ENCODE peak calls at places on chromosomes 6 and 20, in four cellular contexts. H, X, Z and C are unnamed samples. For H3K36me3, the result is how much of the 10 kb centered on the place peaks cover.

GRCh38 chr20:4661191-4661590 is 60.5 kb upstream of the PRND start:
- DNase-seq in X (no peak), Z (no peak), H (no peak), C (no peak)

GRCh38 chr6:130143709-130144108 is 79.0 kb downstream of the SAMD3 start:
- DNase-seq in Z (peak), H (no peak), X (no peak), C (no peak)

GRCh38 chr20:48841861-48842529 is 14.2 kb upstream of the PREX1 start:
- DNase-seq in X (no peak), Z (peak), H (no peak), C (no peak)

GRCh38 chr6:1952726-1953360 is 292.6 kb downstream of the GMDS start:
- DNase-seq in H (no peak), Z (peak), X (peak), C (no peak)

GRCh38 chr6:133743621-133744020 is 145.3 kb upstream of the TCF21 start:
- DNase-seq in X (no peak), H (no peak), Z (no peak), C (no peak)

GRCh38 chr6:70527071-70527737 is 39.5 kb upstream of the SDHAF4 start:
- DNase-seq in H (no peak), Z (peak), X (no peak), C (no peak)

GRCh38 chr20:31731321-31731717 is 7.8 kb upstream of the TPX2 start:
- DNase-seq in H (no peak), X (peak), Z (no peak), C (no peak)

GRCh38 chr6:63565727-63566625 is 6.3 kb upstream of the LOC128125822 start:
- DNase-seq in X (no peak), H (no peak), Z (no peak), C (no peak)

GRCh38 chr6:10202111-10202510 is 212.8 kb downstream of the TFAP2A start:
- DNase-seq in X (no peak), H (no peak), Z (no peak), C (no peak)

GRCh38 chr6:135812085-135812526 is 39.4 kb upstream of the PDE7B start:
- DNase-seq in X (no peak), H (no peak), Z (peak), C (no peak)

GRCh38 chr20:51169813-51170212 is 146.9 kb upstream of the KCNG1 start:
- DNase-seq in Z (peak), X (no peak), H (no peak), C (no peak)

GRCh38 chr20:61577065-61577464 is 325.0 kb downstream of the CDH4 start:
- DNase-seq in H (no peak), Z (no peak), X (no peak), C (no peak)

GRCh38 chr6:151054304-151054703 is 185.5 kb upstream of the AKAP12 start:
- DNase-seq in Z (no peak), X (no peak), H (no peak), C (no peak)

GRCh38 chr6:109187399-109188114 is 92.2 kb downstream of the CEP57L1 start:
- DNase-seq in X (no peak), Z (peak), H (no peak), C (no peak)

GRCh38 chr20:63833776-63834544 is 2.9 kb upstream of the ZBTB46 start:
- DNase-seq in X (peak), H (no peak), Z (no peak), C (no peak)

GRCh38 chr20:50214226-50215024 is 23.8 kb downstream of the CEBPB start:
- DNase-seq in X (no peak), Z (no peak), H (no peak), C (no peak)

GRCh38 chr20:51359401-51359800 is 183.1 kb downstream of the NFATC2 start:
- DNase-seq in Z (no peak), X (no peak), H (no peak), C (no peak)

GRCh38 chr6:104281370-104281769 is 578.3 kb downstream of the HACE1 start:
- DNase-seq in H (no peak), Z (no peak), X (no peak), C (no peak)

GRCh38 chr6:163956571-163957407 is 542.3 kb downstream of the QKI start:
- DNase-seq in H (peak), Z (peak), X (no peak), C (peak)

GRCh38 chr6:156778615-156779205 is 1.5 kb downstream of the ARID1B start:
- DNase-seq in H (no peak), Z (peak), X (no peak), C (no peak)

GRCh38 chr6:49915035-49915434 is 48.7 kb upstream of the CRISP1 start:
- DNase-seq in X (no peak), Z (no peak), H (no peak), C (no peak)

GRCh38 chr20:12627485-12627884 is 381.3 kb upstream of the SPTLC3 start:
- DNase-seq in Z (no peak), X (no peak), H (no peak), C (no peak)

GRCh38 chr6:157075549-157076426 is 247.5 kb downstream of the TMEM242 start:
- DNase-seq in Z (peak), X (no peak), H (no peak), C (no peak)

GRCh38 chr6:153038378-153038777 is 35.9 kb upstream of the MTRF1L start:
- DNase-seq in H (no peak), X (no peak), Z (peak), C (no peak)

GRCh38 chr6:48541669-48542068 is 430.7 kb upstream of the PTCHD4 start:
- DNase-seq in X (no peak), H (no peak), Z (no peak), C (no peak)

GRCh38 chr20:36091561-36092423 is 62.7 kb upstream of the EPB41L1 start:
- DNase-seq in X (no peak), H (no peak), Z (no peak), C (no peak)

GRCh38 chr6:133241088-133241900 is at the start of gene EYA4:
- DNase-seq in Z (peak), H (no peak), X (peak), C (no peak)

GRCh38 chr6:53378208-53378607 is 29.5 kb upstream of the ELOVL5 start:
- DNase-seq in H (no peak), X (no peak), Z (no peak), C (no peak)

GRCh38 chr6:141326426-141326825 is 806.3 kb upstream of the GJE1 start:
- DNase-seq in H (peak), X (peak), Z (peak), C (no peak)

GRCh38 chr6:160141001-160141726 is 19.5 kb downstream of the SLC22A1 start:
- DNase-seq in H (no peak), Z (peak), X (no peak), C (no peak)

GRCh38 chr20:50870572-50871161 is 60.6 kb downstream of the ADNP start:
- DNase-seq in Z (no peak), H (no peak), X (peak), C (no peak)

GRCh38 chr20:48335421-48336090 is 492.2 kb downstream of the PREX1 start:
- DNase-seq in Z (no peak), H (no peak), X (no peak), C (no peak)

GRCh38 chr20:25394276-25394675 is 3.6 kb upstream of the ABHD12 start:
- DNase-seq in X (no peak), H (no peak), Z (no peak), C (no peak)

GRCh38 chr6:109701201-109701600 is 10.1 kb downstream of the FIG4 start:
- DNase-seq in H (no peak), X (no peak), Z (no peak), C (no peak)

GRCh38 chr6:140970485-140970884 is 1162.2 kb upstream of the GJE1 start:
- DNase-seq in X (no peak), Z (peak), H (no peak), C (no peak)

GRCh38 chr6:94769197-94769596 is 808.1 kb upstream of the MANEA start:
- DNase-seq in Z (no peak), X (no peak), H (no peak), C (no peak)

GRCh38 chr6:120620900-120621299 is 713.4 kb downstream of the TBC1D32 start:
- DNase-seq in X (no peak), H (no peak), Z (no peak), C (no peak)

GRCh38 chr6:142926177-142926493 is 18.8 kb downstream of the HIVEP2 start:
- DNase-seq in H (no peak), X (no peak), Z (no peak), C (no peak)
- H3K27ac ChIP-seq in H (peak), X (peak), Z (peak), C (peak)

DNA sequence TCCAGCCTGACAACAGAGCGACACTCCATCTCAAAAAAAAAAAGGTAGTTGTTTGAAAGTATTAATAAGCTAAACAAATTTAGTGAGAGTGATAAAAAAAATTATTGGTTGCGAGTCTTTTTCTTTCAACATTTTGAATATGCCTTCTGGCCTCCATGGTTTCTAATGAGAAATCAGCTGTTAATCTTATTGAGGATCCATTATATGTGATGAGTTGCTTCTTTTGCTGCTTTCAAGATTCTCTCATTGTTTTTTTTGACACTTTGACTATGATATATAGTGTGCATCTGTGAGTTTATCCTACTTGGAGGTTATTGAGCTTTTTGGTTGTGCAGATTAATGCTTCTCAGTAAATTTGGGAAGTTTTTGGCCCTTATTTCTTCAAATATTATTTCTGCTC is 15.6 kb upstream of the CMTR1 start:
- DNase-seq in Z (no peak), H (no peak), X (no peak), C (no peak)
- H3K36me3 ChIP-seq in Z (under half), H (under half), X (under half), C (under half)

GRCh38 chr6:144364727-144365126 is 79.6 kb downstream of the UTRN start:
- DNase-seq in X (no peak), H (no peak), Z (no peak), C (no peak)
- H3K4me3 ChIP-seq in X (no peak), H (peak), Z (no peak), C (no peak)

DNA sequence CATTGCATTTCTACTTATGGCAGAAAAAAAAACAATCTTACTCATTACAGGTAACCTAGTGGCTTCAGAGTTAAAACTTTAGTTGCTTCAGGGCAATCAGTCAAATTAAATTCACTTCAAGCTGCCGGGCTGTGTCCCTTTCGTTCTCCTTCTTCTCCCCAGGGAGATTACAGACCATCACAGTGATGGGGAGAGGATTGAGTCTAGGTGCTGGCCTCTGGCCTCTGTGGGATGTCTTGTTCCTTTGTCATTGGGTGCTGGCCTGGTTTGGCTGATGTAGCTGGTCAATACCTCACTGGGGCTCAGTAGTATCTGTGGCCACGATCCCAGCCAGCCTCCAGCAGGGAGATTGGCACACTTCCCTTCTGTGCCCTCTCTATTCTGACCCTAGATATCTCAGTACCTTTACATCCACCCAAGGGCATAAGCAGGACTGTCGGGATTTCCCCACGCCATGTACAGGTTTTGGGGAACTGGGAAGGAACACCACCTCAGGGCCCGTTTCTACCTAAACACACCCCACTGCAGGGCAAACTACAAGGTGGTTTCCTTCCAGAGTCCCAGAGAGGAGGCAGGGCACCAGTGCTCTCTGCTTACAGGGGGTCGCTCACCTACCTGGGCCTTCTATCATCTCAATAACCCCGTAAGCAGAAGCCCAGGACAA is 15.4 kb downstream of the FYN start:
- DNase-seq in X (no peak), Z (no peak), H (no peak), C (no peak)
- H3K27ac ChIP-seq in X (no peak), Z (no peak), H (no peak), C (peak)

GRCh38 chr6:4377635-4378034 is 242.3 kb upstream of the ECI2 start:
- DNase-seq in X (no peak), Z (no peak), H (no peak), C (no peak)

GRCh38 chr6:4371207-4371921 is 236.0 kb upstream of the ECI2 start:
- DNase-seq in H (peak), X (no peak), Z (peak), C (no peak)

GRCh38 chr6:4370066-4370465 is 234.7 kb upstream of the ECI2 start:
- DNase-seq in X (no peak), Z (peak), H (no peak), C (no peak)

GRCh38 chr6:4372866-4373265 is 237.5 kb upstream of the ECI2 start:
- DNase-seq in Z (no peak), H (no peak), X (no peak), C (no peak)

GRCh38 chr6:4374231-4374630 is 238.9 kb upstream of the ECI2 start:
- DNase-seq in H (no peak), X (no peak), Z (no peak), C (no peak)
- H3K36me3 ChIP-seq in H (under half), X (under half), Z (under half), C (under half)

DNA sequence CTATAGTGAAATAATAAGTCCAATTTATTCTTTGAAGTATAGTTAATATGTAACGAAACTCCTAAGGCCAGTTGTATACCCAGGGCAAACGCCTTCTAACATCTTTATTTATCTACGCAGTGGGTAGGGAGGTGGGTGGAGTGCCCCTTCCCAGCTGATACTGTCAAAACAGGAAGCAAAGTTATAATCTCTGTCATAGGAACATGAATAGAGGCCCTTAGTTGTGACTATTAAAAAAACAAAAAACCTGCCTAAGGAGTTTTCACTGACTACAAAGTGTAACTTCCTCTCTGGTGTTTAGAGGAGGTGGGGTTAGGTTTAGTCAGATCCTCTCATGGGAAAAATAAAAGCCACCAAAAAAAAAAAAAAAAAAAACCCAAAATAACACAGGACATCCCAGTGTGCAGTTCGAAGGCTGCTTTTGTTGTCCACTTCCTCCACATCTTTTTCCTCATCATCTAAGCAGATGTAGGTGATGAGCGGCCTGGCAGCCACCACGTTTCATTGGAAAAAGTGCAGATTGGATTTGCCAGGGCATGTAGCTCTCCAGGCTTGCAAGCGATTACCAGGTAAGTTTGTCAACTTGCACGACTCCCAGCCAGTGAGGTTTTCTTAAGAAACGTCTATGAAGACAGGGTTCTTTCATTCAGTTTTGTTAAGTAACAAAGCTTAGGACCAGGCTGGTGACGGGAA is 58.7 kb downstream of the UTRN start:
- DNase-seq in X (no peak), H (no peak), Z (no peak), C (no peak)
- H3K4me3 ChIP-seq in X (no peak), H (peak), Z (no peak), C (peak)

GRCh38 chr6:124026645-124027044 is 223.0 kb downstream of the NKAIN2 start:
- DNase-seq in H (no peak), X (no peak), Z (no peak), C (no peak)

GRCh38 chr6:124022641-124023040 is 219.0 kb downstream of the NKAIN2 start:
- DNase-seq in Z (no peak), H (no peak), X (no peak), C (no peak)

GRCh38 chr6:124027392-124027791 is 223.7 kb downstream of the NKAIN2 start:
- DNase-seq in X (no peak), Z (no peak), H (no peak), C (no peak)

GRCh38 chr6:124029535-124029934 is 225.9 kb downstream of the NKAIN2 start:
- DNase-seq in H (no peak), Z (no peak), X (no peak), C (no peak)

DNA sequence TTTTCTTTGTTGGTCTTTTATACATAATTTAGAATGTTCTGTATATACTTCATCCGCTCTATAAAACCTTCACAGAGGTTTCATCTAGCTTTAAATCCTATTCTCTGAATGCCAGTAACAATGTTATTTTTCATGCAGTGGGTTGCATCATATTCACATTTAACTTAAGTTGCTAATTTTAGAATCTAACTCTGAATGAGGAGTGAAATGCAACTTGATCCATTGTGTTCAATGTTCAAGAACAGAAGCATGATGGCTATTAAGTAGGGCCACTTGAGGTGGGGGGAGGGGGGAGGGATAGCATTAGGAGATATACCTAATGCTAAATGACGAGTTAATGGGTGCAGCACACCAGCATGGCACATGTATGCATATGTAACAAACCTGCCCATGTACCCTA is 224.5 kb downstream of the NKAIN2 start:
- DNase-seq in Z (no peak), X (no peak), H (no peak), C (no peak)
- H3K27ac ChIP-seq in Z (no peak), X (no peak), H (no peak), C (no peak)

DNA sequence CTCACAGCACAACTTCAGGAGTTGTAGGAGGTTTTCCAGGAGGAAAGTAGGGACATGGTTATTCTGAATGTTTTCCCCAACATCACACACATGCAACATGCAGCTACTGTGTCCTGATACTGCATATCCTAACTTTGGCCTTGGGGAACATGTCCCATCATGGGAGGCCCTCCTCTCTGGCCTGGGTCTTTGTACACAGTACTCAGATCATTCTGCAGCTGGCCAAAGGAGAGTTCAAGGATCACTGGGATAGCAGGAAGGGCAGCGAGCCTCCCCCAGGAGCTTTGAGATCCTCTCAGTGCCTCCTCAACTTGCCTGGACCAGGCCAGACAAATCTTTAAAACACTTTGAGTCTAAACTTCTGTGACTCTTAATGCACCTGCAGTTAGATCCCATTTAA is 12.9 kb downstream of the CASS4 start:
- DNase-seq in X (no peak), H (no peak), Z (no peak), C (no peak)
- H3K36me3 ChIP-seq in X (under half), H (under half), Z (under half), C (under half)

DNA sequence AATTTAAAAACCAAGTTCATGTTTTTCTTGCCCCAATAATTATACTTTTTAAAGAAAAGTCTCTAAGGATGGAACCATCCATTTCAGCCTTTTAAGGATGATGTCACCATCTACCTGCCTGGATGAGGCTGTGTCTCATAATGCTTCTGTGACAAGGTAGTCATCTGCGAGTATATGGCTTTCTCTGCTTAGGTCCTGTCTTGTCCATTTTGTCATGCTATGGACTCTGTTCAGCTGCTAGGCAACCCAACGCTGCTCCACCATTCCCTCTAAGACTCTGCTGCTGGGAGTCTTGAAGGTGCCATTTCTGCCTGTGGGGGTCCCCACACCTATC is 459.8 kb upstream of the RUNX2 start:
- DNase-seq in X (no peak), Z (no peak), H (no peak), C (no peak)
- H3K4me3 ChIP-seq in X (no peak), Z (no peak), H (no peak), C (no peak)

GRCh38 chr6:35050291-35050987 is 90.7 kb downstream of the TCP11 start:
- DNase-seq in Z (no peak), H (no peak), X (no peak), C (no peak)
- H3K27ac ChIP-seq in Z (no peak), H (peak), X (no peak), C (peak)